ENCODE peak calls at places on chromosome 19, in four cellular contexts. O, M, R and Y are unnamed samples.

GRCh38 chr19:13033819-13034611 is 38.7 kb downstream of the NFIX start:
- DNase-seq in O (peak), M (peak), R (no peak), Y (no peak)

GRCh38 chr19:46722004-46722380 is 5.1 kb upstream of the PRKD2 start:
- DNase-seq in O (no peak), M (no peak), R (no peak), Y (no peak)

GRCh38 chr19:47049307-47049700 is 880 bp upstream of the TMEM160 start:
- DNase-seq in O (no peak), M (no peak), R (no peak), Y (no peak)

GRCh38 chr19:55119053-55119452 is 1.6 kb upstream of the PPP1R12C start:
- DNase-seq in O (no peak), M (no peak), R (no peak), Y (no peak)

GRCh38 chr19:20840371-20840770 is 64.3 kb downstream of the ZNF66 start:
- DNase-seq in O (no peak), M (no peak), R (no peak), Y (no peak)

GRCh38 chr19:36025541-36025940 is 7.1 kb downstream of the CLIP3 start:
- DNase-seq in O (no peak), M (no peak), R (no peak), Y (no peak)

GRCh38 chr19:33134571-33135041 is 2.7 kb downstream of the WDR88 start:
- DNase-seq in O (no peak), M (no peak), R (no peak), Y (no peak)

GRCh38 chr19:36067681-36068080 is 13.0 kb downstream of the WDR62 start:
- DNase-seq in O (no peak), M (no peak), R (no peak), Y (no peak)

GRCh38 chr19:41706741-41707501 is 1.5 kb upstream of the CEACAM5 start:
- DNase-seq in O (peak), M (no peak), R (no peak), Y (peak)

GRCh38 chr19:39823693-39824092 is 10.3 kb downstream of the DYRK1B start:
- DNase-seq in O (no peak), M (no peak), R (no peak), Y (no peak)

GRCh38 chr19:17460372-17461230 is at the start of gene NXNL1:
- DNase-seq in O (no peak), M (no peak), R (no peak), Y (no peak)

GRCh38 chr19:10269333-10270179 is 1.4 kb upstream of the ICAM1 start:
- DNase-seq in O (peak), M (peak), R (peak), Y (peak)

GRCh38 chr19:1672038-1672768 is 19.8 kb upstream of the TCF3 start:
- DNase-seq in O (peak), M (peak), R (no peak), Y (no peak)

GRCh38 chr19:46613525-46613924 is 11.4 kb downstream of the PTGIR start:
- DNase-seq in O (no peak), M (no peak), R (no peak), Y (no peak)

GRCh38 chr19:52270266-52270885 is 989 bp downstream of the ZNF766 start:
- DNase-seq in O (peak), M (no peak), R (no peak), Y (no peak)

GRCh38 chr19:33389574-33390119 is 16.1 kb downstream of the CEBPG start:
- DNase-seq in O (no peak), M (no peak), R (no peak), Y (no peak)

GRCh38 chr19:4371209-4371897 is 28.0 kb downstream of the MPND start:
- DNase-seq in O (no peak), M (no peak), R (no peak), Y (no peak)

GRCh38 chr19:4370418-4371041 is 27.2 kb downstream of the MPND start:
- DNase-seq in O (no peak), M (no peak), R (no peak), Y (no peak)

GRCh38 chr19:4369109-4369887 is 25.9 kb downstream of the MPND start:
- DNase-seq in O (no peak), M (no peak), R (no peak), Y (no peak)

GRCh38 chr19:4368128-4368820 is 24.9 kb downstream of the MPND start:
- DNase-seq in O (no peak), M (no peak), R (no peak), Y (no peak)

DNA sequence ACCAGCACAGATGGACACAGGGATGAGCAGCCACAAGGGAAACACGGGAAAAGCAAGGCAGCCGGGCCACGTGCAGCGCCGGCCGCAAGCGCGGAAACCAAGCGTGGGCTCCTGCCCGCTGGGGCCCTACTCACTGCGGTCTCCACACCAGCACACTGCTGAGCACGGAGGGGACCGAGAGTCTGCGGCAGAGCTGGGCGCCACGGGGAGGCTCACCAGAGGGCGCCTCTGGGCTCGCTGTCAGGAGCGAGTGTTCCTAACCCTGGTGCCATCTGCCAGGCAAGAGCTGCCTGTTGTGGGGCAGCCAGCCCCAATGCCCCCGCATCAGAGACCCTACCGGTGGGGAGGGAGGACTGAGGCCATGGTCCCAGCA is 26.5 kb downstream of the MPND start:
- DNase-seq in O (peak), M (peak), R (no peak), Y (no peak)
- TF ChIP-seq CTCF in O (no peak), M (peak), R (peak), Y (peak)

DNA sequence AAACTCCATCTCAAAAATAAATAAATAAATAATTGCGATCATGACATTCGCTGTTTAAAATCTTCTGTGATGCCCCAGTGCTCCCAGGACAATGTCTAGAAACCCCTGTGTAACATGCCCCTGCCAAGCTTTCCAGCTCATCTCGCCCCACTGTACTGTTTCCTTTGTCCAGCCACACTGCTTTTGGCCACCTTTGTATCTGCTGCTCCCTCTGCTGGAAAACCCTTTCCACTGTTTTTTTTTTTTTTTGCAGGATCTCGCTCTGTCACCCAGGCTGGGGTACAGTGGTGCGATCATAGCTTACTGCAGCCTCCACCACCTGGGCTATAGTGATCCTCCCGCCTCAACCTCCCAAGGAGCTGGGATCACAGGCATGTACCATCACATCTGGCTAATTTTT is 7.5 kb downstream of the PLAUR start:
- DNase-seq in O (no peak), M (peak), R (no peak), Y (no peak)
- TF ChIP-seq CTCF in O (peak), M (peak), R (peak), Y (peak)

GRCh38 chr19:18521692-18522123 is at the start of gene ELL:
- DNase-seq in O (no peak), M (no peak), R (no peak), Y (no peak)
- TF ChIP-seq CTCF in O (no peak), M (no peak), R (no peak), Y (no peak)

GRCh38 chr19:5057860-5058259 is 88.9 kb downstream of the KDM4B start:
- DNase-seq in O (no peak), M (peak), R (no peak), Y (no peak)
- TF ChIP-seq CTCF in O (no peak), M (no peak), R (no peak), Y (no peak)

DNA sequence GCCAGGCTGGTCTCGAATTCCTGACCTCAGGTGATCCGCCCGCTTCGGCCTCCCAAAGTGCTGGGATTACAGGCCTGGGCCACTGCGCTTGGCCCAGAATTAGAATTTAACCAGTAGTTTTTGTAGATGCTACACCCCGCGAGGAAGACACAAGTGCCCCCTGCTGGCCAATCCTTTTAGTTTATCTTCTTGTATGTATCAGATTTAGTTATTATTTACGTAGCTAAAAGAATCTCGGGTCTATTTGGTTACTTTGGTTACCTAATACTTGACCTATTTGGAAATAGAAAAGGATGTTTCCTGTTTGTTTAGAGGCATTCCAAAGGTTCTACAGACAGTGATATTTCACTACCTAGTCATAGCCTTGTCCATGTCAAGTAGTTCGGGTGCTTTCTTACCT is 22.0 kb downstream of the MUC16 start:
- DNase-seq in O (no peak), M (no peak), R (no peak), Y (no peak)
- TF ChIP-seq CTCF in O (peak), M (no peak), R (no peak), Y (peak)

GRCh38 chr19:50233308-50233910 is 30.0 kb downstream of the MYH14 start:
- DNase-seq in O (no peak), M (no peak), R (no peak), Y (no peak)

GRCh38 chr19:50230379-50231351 is 27.2 kb downstream of the MYH14 start:
- DNase-seq in O (no peak), M (no peak), R (no peak), Y (no peak)

GRCh38 chr19:50232600-50232999 is 29.2 kb downstream of the MYH14 start:
- DNase-seq in O (no peak), M (no peak), R (no peak), Y (no peak)

GRCh38 chr19:50226536-50226935 is 23.1 kb downstream of the MYH14 start:
- DNase-seq in O (no peak), M (no peak), R (no peak), Y (no peak)

DNA sequence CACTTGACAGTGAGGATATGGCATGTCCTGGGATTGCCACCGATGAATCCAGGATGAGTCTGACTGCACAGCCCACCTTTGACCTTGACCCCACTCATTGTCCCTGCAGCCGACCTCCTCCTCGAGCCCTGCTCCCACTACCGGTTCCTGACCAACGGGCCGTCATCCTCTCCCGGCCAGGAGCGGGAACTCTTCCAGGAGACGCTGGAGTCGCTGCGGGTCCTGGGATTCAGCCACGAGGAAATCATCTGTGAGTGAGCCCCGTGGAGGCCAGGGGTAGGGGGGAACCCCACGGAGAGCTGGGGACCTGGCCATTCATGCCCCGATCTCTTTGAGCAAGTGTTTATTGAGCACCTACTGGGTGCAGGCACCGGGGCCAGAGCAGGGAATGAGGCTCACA is 28.4 kb downstream of the MYH14 start:
- DNase-seq in O (no peak), M (no peak), R (no peak), Y (no peak)
- TF ChIP-seq CTCF in O (no peak), M (no peak), R (no peak), Y (no peak)

GRCh38 chr19:56664511-56664910 is 7.0 kb downstream of the ZNF835 start:
- DNase-seq in O (no peak), M (no peak), R (no peak), Y (no peak)

GRCh38 chr19:56663931-56664500 is 7.5 kb downstream of the ZNF835 start:
- DNase-seq in O (no peak), M (no peak), R (no peak), Y (no peak)

GRCh38 chr19:56661248-56661647 is 10.3 kb downstream of the ZNF835 start:
- DNase-seq in O (no peak), M (no peak), R (no peak), Y (no peak)

DNA sequence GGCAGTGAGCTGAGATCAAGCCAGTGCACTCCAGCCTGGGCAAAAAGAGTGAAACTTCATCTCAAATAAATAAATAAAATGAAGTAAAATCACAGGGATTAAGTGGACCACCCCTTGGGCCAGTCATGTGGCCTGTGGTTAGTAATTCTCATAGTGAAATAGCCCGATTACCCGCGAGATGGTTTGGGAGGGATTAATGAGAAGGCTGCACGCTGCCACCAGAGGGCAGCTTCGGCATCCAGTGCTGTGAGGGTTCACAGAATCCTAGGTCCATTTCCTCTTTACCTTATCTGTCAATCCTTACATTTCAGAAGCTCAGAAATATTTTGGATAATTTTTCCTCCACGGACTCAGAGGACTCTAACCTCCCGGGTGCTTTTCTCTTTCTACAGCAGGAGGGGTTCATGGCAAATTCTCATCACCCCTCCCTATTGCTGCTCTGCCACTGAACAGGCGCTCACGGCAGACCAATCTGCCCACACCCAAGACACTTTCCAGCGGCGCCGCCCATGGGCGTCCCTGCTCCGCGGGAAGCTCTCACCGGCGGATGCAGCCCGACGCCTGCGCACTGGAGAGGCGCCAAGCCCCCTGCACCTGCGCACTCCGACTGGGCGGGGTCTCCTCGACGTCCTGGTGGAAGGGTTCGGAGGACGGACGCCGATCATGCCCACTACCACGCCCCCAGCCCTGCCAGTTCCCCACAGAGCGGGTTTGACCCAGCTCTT is 11.0 kb downstream of the ZNF835 start:
- DNase-seq in O (no peak), M (no peak), R (no peak), Y (peak)
- TF ChIP-seq CTCF in O (no peak), M (no peak), R (no peak), Y (peak)

DNA sequence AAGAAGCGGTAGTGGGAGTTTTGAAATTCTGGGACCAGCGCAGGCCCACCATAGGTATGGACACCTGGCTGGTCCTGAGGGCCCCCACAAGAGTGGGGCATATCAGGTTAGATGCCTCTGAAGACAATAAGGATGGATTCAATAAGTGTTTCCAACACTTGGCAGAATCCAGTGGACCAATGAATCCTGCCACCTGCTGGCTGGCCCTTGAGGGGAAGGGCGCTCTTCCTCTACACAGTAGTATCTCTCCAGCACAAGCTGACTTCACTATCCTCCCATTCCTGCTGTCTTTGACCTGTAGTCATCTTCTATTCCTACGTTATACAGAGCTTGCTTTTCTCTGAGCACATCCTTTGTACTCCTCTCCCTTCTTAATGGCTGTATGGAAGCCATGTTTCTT is 199.7 kb upstream of the TSHZ3 start:
- DNase-seq in O (peak), M (peak), R (no peak), Y (no peak)
- TF ChIP-seq CTCF in O (peak), M (peak), R (peak), Y (peak)